ENCODE peak calls at places on chromosomes 12 and 14, in seven cellular contexts. V is lower leg skin, W is B cell, N is right lobe of liver, B is RWPE1, E is mucosa of descending colon, L is fibroblast of lung. O is an unnamed sample.
A peak's percentile ranks its signal among the peaks of the same experiment; 100 is the strongest.

GRCh38 chr12:100688451-100688864 is 106.1 kb upstream of the ANO4 start:
- DNase-seq in V (no peak), W (no peak), N (no peak), B (no peak), E (no peak), L (peak; percentile 6), O (no peak)

GRCh38 chr14:81164167-81164774 is 56.5 kb downstream of the GTF2A1 start:
- DNase-seq in V (peak; percentile 51), W (peak; percentile 30), N (peak; percentile 76), B (peak; percentile 57), E (no peak), L (peak; percentile 75), O (peak; percentile 62)

GRCh38 chr14:33986804-33987203 is 35.9 kb upstream of the EGLN3 start:
- DNase-seq in V (no peak), W (no peak), N (no peak), B (peak; percentile 73), E (no peak), L (peak; percentile 98), O (no peak)

GRCh38 chr12:19575307-19576243 is 136.3 kb downstream of the AEBP2 start:
- DNase-seq in V (peak; percentile 36), W (no peak), N (peak; percentile 54), B (peak; percentile 5), E (no peak), L (peak; percentile 84), O (no peak)

GRCh38 chr12:68868043-68868790 is 60.2 kb downstream of the MDM2 start:
- DNase-seq in V (no peak), W (no peak), N (no peak), B (no peak), E (no peak), L (no peak), O (no peak)

GRCh38 chr14:92373336-92373735 is 50.4 kb downstream of the SLC24A4 start:
- DNase-seq in V (no peak), W (no peak), N (no peak), B (no peak), E (no peak), L (peak; percentile 24), O (no peak)

GRCh38 chr14:105841022-105842009 is 314.9 kb downstream of the TMEM121 start:
- DNase-seq in V (no peak), W (no peak), N (no peak), B (no peak), E (no peak), L (no peak), O (no peak)

GRCh38 chr14:100313464-100314230 is 7.4 kb upstream of the SLC25A29 start:
- DNase-seq in V (peak; percentile 62), W (no peak), N (no peak), B (no peak), E (no peak), L (no peak), O (no peak)

DNA sequence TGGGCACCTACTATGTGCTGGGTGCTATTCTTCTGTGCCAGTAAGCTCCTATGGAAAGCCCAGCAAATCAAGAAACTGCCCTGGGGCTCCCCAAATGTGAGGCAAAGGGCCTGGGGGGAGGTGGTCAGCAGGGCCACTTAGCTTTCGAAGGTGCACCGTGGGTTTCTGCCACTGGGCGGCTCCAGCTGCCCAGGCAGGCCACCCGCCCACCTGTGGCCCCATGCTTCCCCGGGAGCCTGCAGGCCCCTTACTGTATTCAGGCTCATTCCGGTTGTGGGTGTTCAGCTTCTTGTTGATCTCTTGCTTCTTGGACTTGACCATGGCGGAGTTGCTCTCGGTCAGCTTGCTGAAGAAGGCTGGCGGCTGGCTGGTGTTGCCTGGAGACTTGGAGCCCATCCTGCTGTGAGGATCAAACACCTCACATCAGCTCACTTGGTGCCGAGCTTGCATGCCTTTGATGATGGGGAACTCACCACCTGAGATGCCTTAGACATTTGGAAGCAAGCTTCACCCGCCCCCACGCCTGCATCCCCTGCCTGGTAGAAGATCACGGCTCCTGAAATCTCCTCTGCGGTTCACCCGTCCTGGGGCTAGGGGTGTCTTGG is 37.3 kb downstream of the RFLNA start:
- DNase-seq in V (no peak), W (no peak), N (no peak), B (no peak), E (no peak), L (no peak), O (no peak)
- TF ChIP-seq CTCF in V (no peak), W (no peak), N (peak; percentile 18), B (no peak), E (no peak), L (peak; percentile 33), O (peak; percentile 3)

DNA sequence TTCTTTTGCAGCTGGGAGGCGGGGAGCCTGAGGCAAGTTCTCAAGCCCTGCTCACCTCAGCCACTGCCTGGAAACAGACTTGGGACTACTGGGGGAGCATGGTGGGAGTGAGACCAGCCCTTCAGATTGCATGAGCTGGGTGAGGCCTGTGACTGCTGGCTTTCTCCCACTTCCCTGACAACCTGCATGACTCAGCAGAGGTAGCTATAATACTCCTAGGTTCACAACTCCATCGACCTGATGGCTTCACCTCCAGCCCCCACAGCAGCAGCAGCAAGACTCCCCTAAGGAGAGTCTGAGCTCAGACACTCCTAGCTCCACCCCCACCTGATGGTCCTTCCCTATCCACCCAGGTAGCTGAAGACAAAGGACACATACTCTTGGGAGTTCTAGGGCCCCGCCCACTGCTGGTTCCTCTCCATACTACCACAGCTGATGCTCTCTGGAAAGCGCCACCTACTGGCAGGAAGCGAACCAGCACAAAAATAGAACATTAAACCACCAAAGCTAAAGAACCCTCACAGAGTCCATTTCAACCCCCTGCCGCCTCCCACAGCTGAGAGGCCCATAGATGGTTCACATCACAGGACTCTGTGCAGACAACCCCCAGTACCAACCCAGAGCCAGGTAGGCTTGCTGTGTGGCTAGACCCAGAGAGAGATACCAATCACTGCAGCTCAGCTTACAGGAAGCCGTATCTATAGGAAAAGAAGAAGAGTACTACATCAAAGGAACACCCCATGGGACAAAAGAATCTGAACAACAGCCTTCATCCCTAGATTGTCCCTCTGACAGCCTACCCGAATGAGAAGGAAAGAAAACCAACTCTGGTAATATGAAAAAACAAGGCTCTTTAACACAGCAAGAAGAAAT is 68.7 kb downstream of the RPAP3 start:
- DNase-seq in V (no peak), W (peak; percentile 17), N (peak; percentile 60), B (no peak), E (peak; percentile 55), L (no peak), O (no peak)
- TF ChIP-seq CTCF in V (no peak), W (peak; percentile 35), N (peak; percentile 47), B (peak; percentile 43), E (no peak), L (peak; percentile 42), O (peak; percentile 11)

GRCh38 chr14:39704581-39704980 is 272.3 kb upstream of the FBXO33 start:
- DNase-seq in V (no peak), W (no peak), N (no peak), B (no peak), E (no peak), L (no peak), O (no peak)
- TF ChIP-seq CTCF in V (no peak), W (no peak), N (no peak), B (no peak), E (no peak), L (no peak), O (no peak)

DNA sequence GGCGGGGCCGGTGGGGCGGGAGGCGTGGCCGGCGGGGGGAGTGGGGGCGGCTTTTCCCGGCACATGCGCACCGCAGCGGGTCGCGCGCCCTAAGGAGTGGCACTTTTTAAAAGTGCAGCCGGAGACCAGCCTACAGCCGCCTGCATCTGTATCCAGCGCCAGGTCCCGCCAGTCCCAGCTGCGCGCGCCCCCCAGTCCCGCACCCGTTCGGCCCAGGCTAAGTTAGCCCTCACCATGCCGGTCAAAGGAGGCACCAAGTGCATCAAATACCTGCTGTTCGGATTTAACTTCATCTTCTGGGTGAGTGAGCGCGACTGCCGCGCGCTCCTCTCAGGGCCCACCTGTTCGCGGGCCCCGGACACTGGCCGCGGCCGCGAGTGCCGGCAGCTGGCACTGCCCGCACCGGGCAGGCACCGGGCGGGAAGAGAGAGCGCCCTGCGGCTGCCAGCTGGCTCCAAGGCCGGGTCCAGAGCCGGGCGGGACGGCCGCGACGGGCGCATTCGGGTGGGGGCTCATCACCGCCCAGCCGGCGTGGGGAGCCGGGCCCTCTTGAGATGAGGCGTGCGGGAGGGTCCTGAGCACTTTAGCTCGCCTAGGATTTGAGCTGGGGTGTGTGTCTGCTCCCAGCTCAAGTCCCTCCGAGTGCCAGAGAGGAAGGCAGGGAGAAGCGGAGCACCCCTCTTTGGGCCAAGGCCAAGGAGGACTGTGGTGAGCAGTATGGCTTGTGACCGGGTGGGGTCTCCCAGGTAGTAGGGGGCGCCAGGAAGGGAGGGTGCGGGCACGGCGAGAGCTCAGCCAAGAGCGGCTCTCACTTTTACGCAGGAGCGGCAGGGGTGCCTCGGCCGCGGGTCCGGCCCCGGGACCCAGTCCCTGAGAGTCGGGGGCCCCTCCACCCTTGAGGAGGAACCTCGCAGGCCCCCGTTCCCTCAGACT is at the start of gene CD9:
- DNase-seq in V (no peak), W (peak; percentile 59), N (peak; percentile 67), B (peak; percentile 76), E (peak; percentile 85), L (no peak), O (peak; percentile 74)
- TF ChIP-seq CTCF in V (no peak), W (no peak), N (no peak), B (no peak), E (no peak), L (no peak), O (no peak)

GRCh38 chr12:102765736-102766135 is 151.3 kb downstream of the PAH start:
- DNase-seq in V (no peak), W (no peak), N (no peak), B (no peak), E (no peak), L (peak; percentile 31), O (no peak)

GRCh38 chr12:102757874-102758244 is 159.2 kb downstream of the PAH start:
- DNase-seq in V (no peak), W (no peak), N (no peak), B (no peak), E (no peak), L (no peak), O (no peak)

GRCh38 chr12:102766961-102767360 is 150.1 kb downstream of the PAH start:
- DNase-seq in V (no peak), W (no peak), N (no peak), B (no peak), E (no peak), L (no peak), O (no peak)

GRCh38 chr12:102760322-102760721 is 156.7 kb downstream of the PAH start:
- DNase-seq in V (no peak), W (no peak), N (no peak), B (no peak), E (no peak), L (no peak), O (no peak)

GRCh38 chr12:102763016-102763415 is 154.0 kb downstream of the PAH start:
- DNase-seq in V (no peak), W (no peak), N (no peak), B (no peak), E (no peak), L (no peak), O (no peak)
- TF ChIP-seq CTCF in V (no peak), W (no peak), N (no peak), B (no peak), E (no peak), L (no peak), O (no peak)

GRCh38 chr14:103143535-103143934 is 20.3 kb downstream of the TNFAIP2 start:
- DNase-seq in V (no peak), W (no peak), N (no peak), B (peak; percentile 41), E (no peak), L (peak; percentile 23), O (no peak)
- TF ChIP-seq CTCF in V (no peak), W (no peak), N (no peak), B (no peak), E (no peak), L (no peak), O (no peak)

O was measured in GM20000.